ENCODE peak calls at places on chromosomes 11 and 22, in ten cellular contexts. Y, D, H, T, Q, I, J, K, F and V are unnamed samples.

GRCh38 chr11:113411536-113411935 is 24.0 kb downstream of the ANKK1 start:
- DNase-seq in Y (no peak), D (no peak), H (no peak), T (no peak), Q (no peak), I (no peak), J (no peak), K (no peak), F (no peak), V (no peak)

GRCh38 chr11:85758026-85758425 is 52.9 kb downstream of the SYTL2 start:
- DNase-seq in Y (no peak), D (no peak), H (no peak), T (no peak), Q (no peak), I (no peak), J (no peak), K (no peak), F (no peak), V (peak)

GRCh38 chr11:127651175-127651887 is 650.8 kb upstream of the KIRREL3 start:
- DNase-seq in Y (no peak), D (no peak), H (no peak), T (no peak), Q (no peak), I (no peak), J (no peak), K (peak), F (no peak), V (no peak)

GRCh38 chr22:36773935-36774334 is 2.0 kb downstream of the IFT27 start:
- DNase-seq in Y (no peak), D (peak), H (peak), T (no peak), Q (no peak), I (no peak), J (no peak), K (peak), F (no peak), V (no peak)

GRCh38 chr11:88301478-88302140 is 35.9 kb downstream of the CTSC start:
- DNase-seq in Y (no peak), D (no peak), H (no peak), T (no peak), Q (no peak), I (no peak), J (no peak), K (no peak), F (peak), V (no peak)

GRCh38 chr11:109695696-109696095 is 273.7 kb downstream of the C11orf87 start:
- DNase-seq in Y (no peak), D (no peak), H (no peak), T (no peak), Q (no peak), I (no peak), J (no peak), K (no peak), F (no peak), V (no peak)

GRCh38 chr22:42430486-42431125 is 1.6 kb downstream of the NFAM1 start:
- DNase-seq in Y (no peak), D (no peak), H (no peak), T (no peak), Q (no peak), I (no peak), J (no peak), K (no peak), F (peak), V (no peak)

GRCh38 chr11:10494636-10495463 is 39.8 kb downstream of the AMPD3 start:
- DNase-seq in Y (no peak), D (no peak), H (no peak), T (no peak), Q (no peak), I (no peak), J (peak), K (no peak), F (no peak), V (no peak)

GRCh38 chr11:126607374-126607773 is 251.9 kb downstream of the ST3GAL4 start:
- DNase-seq in Y (peak), D (peak), H (peak), T (peak), Q (peak), I (peak), J (no peak), K (peak), F (no peak), V (peak)

GRCh38 chr22:38957046-38957770 is at the start of gene APOBEC3A:
- DNase-seq in Y (no peak), D (no peak), H (no peak), T (peak), Q (no peak), I (peak), J (no peak), K (no peak), F (peak), V (no peak)

GRCh38 chr11:19660076-19660475 is 52.6 kb upstream of the NAV2 start:
- DNase-seq in Y (peak), D (peak), H (no peak), T (no peak), Q (no peak), I (no peak), J (no peak), K (peak), F (peak), V (peak)

GRCh38 chr22:40679964-40680818 is 907 bp downstream of the MCHR1 start:
- DNase-seq in Y (no peak), D (no peak), H (no peak), T (no peak), Q (no peak), I (no peak), J (no peak), K (peak), F (no peak), V (no peak)

GRCh38 chr11:72524711-72525110 is 90.4 kb upstream of the CLPB start:
- DNase-seq in Y (no peak), D (no peak), H (no peak), T (no peak), Q (no peak), I (no peak), J (no peak), K (no peak), F (no peak), V (no peak)

GRCh38 chr11:83566948-83567347 is 280.8 kb upstream of the CCDC90B start:
- DNase-seq in Y (no peak), D (no peak), H (no peak), T (no peak), Q (no peak), I (no peak), J (no peak), K (no peak), F (no peak), V (no peak)

GRCh38 chr11:25423436-25424184 is 908.3 kb upstream of the ANO3 start:
- DNase-seq in Y (no peak), D (no peak), H (no peak), T (no peak), Q (no peak), I (no peak), J (no peak), K (no peak), F (no peak), V (no peak)

GRCh38 chr22:37726240-37726887 is 29.5 kb downstream of the TRIOBP start:
- DNase-seq in Y (no peak), D (no peak), H (no peak), T (no peak), Q (no peak), I (no peak), J (no peak), K (no peak), F (no peak), V (no peak)

GRCh38 chr11:29018631-29019030 is 910.4 kb downstream of the METTL15 start:
- DNase-seq in Y (no peak), D (no peak), H (no peak), T (no peak), Q (no peak), I (no peak), J (no peak), K (peak), F (no peak), V (no peak)

GRCh38 chr11:76660533-76661305 is 9.8 kb downstream of the LRRC32 start:
- DNase-seq in Y (no peak), D (no peak), H (no peak), T (peak), Q (no peak), I (no peak), J (peak), K (no peak), F (no peak), V (no peak)

GRCh38 chr11:65968600-65969482 is 7.3 kb downstream of the SART1 start:
- DNase-seq in Y (no peak), D (no peak), H (no peak), T (no peak), Q (no peak), I (no peak), J (no peak), K (no peak), F (peak), V (no peak)

GRCh38 chr22:38290347-38290746 is 17.5 kb upstream of the TMEM184B start:
- DNase-seq in Y (no peak), D (no peak), H (no peak), T (peak), Q (no peak), I (no peak), J (no peak), K (no peak), F (no peak), V (no peak)

GRCh38 chr22:39209756-39210155 is 35.0 kb downstream of the PDGFB start:
- DNase-seq in Y (no peak), D (no peak), H (no peak), T (no peak), Q (no peak), I (no peak), J (peak), K (no peak), F (peak), V (no peak)

GRCh38 chr11:118785362-118785761 is 5.6 kb downstream of the DDX6 start:
- DNase-seq in Y (no peak), D (no peak), H (no peak), T (no peak), Q (no peak), I (no peak), J (no peak), K (no peak), F (no peak), V (no peak)

GRCh38 chr11:101860694-101861371 is 54.0 kb upstream of the CEP126 start:
- DNase-seq in Y (peak), D (peak), H (peak), T (peak), Q (peak), I (peak), J (no peak), K (peak), F (peak), V (peak)

GRCh38 chr22:44046485-44047141 is 22.5 kb downstream of the PARVB start:
- DNase-seq in Y (no peak), D (peak), H (no peak), T (no peak), Q (no peak), I (no peak), J (no peak), K (no peak), F (no peak), V (no peak)

GRCh38 chr11:15038963-15039362 is 34.4 kb upstream of the CALCB start:
- DNase-seq in Y (peak), D (no peak), H (peak), T (no peak), Q (no peak), I (no peak), J (no peak), K (no peak), F (no peak), V (no peak)

GRCh38 chr22:31126128-31126868 is 3.5 kb downstream of the INPP5J start:
- DNase-seq in Y (no peak), D (no peak), H (no peak), T (no peak), Q (no peak), I (no peak), J (no peak), K (no peak), F (peak), V (no peak)

GRCh38 chr22:29914991-29915390 is 32.0 kb downstream of the MTMR3 start:
- DNase-seq in Y (no peak), D (no peak), H (no peak), T (no peak), Q (no peak), I (no peak), J (no peak), K (no peak), F (no peak), V (no peak)

GRCh38 chr22:20957691-20958440 is 9.2 kb upstream of the AIFM3 start:
- DNase-seq in Y (no peak), D (no peak), H (peak), T (peak), Q (no peak), I (peak), J (no peak), K (no peak), F (peak), V (no peak)

GRCh38 chr22:34036936-34037335 is 116.7 kb upstream of the LARGE1 start:
- DNase-seq in Y (no peak), D (no peak), H (no peak), T (no peak), Q (no peak), I (no peak), J (no peak), K (no peak), F (no peak), V (no peak)

GRCh38 chr22:50035131-50035881 is 22.7 kb upstream of the IL17REL start:
- DNase-seq in Y (no peak), D (no peak), H (peak), T (no peak), Q (no peak), I (no peak), J (peak), K (no peak), F (no peak), V (no peak)

GRCh38 chr11:101807521-101807920 is 107.3 kb upstream of the CEP126 start:
- DNase-seq in Y (no peak), D (no peak), H (no peak), T (no peak), Q (no peak), I (no peak), J (no peak), K (peak), F (no peak), V (no peak)

GRCh38 chr22:27987557-27987956 is 68.5 kb upstream of the PITPNB start:
- DNase-seq in Y (no peak), D (no peak), H (no peak), T (no peak), Q (no peak), I (peak), J (peak), K (no peak), F (no peak), V (no peak)

GRCh38 chr11:132499661-132500060 is 1032.6 kb downstream of the OPCML start:
- DNase-seq in Y (no peak), D (no peak), H (no peak), T (no peak), Q (no peak), I (no peak), J (no peak), K (no peak), F (no peak), V (no peak)

GRCh38 chr22:37243402-37244113 is 511 bp downstream of the RAC2 start:
- DNase-seq in Y (no peak), D (no peak), H (peak), T (no peak), Q (no peak), I (no peak), J (no peak), K (no peak), F (no peak), V (no peak)

GRCh38 chr11:75797796-75798195 is 17.2 kb upstream of the UVRAG start:
- DNase-seq in Y (no peak), D (no peak), H (no peak), T (no peak), Q (no peak), I (no peak), J (no peak), K (no peak), F (no peak), V (no peak)

GRCh38 chr22:37672920-37673453 is 2.4 kb upstream of the LGALS1 start:
- DNase-seq in Y (no peak), D (no peak), H (no peak), T (peak), Q (no peak), I (no peak), J (no peak), K (no peak), F (no peak), V (no peak)

GRCh38 chr11:20000393-20001134 is 159.7 kb downstream of the DBX1 start:
- DNase-seq in Y (no peak), D (no peak), H (no peak), T (no peak), Q (peak), I (no peak), J (no peak), K (no peak), F (peak), V (no peak)

GRCh38 chr11:48242501-48242900 is 2.4 kb upstream of the OR4X2 start:
- DNase-seq in Y (no peak), D (no peak), H (no peak), T (no peak), Q (no peak), I (no peak), J (no peak), K (no peak), F (no peak), V (no peak)

GRCh38 chr22:44613196-44613595 is 88.8 kb upstream of the PRR5 start:
- DNase-seq in Y (no peak), D (no peak), H (no peak), T (no peak), Q (no peak), I (no peak), J (no peak), K (no peak), F (no peak), V (no peak)

GRCh38 chr11:12291767-12292166 is 85.6 kb upstream of the PARVA start:
- DNase-seq in Y (no peak), D (no peak), H (no peak), T (no peak), Q (no peak), I (no peak), J (peak), K (no peak), F (no peak), V (no peak)

GRCh38 chr11:62665630-62666258 is 632 bp downstream of the CSKMT start:
- DNase-seq in Y (no peak), D (peak), H (peak), T (peak), Q (no peak), I (peak), J (peak), K (no peak), F (peak), V (peak)
- H3K27ac ChIP-seq in Y (peak), D (peak), H (peak), T (peak), Q (peak), I (peak), J (peak), K (peak), F (peak), V (peak)

GRCh38 chr22:46050451-46050845 is 73.5 kb upstream of the WNT7B start:
- DNase-seq in Y (no peak), D (no peak), H (no peak), T (peak), Q (no peak), I (no peak), J (peak), K (no peak), F (peak), V (no peak)
- TF ChIP-seq CTCF in Y (no peak), D (no peak), H (no peak), T (no peak), Q (no peak), I (no peak), J (no peak), K (no peak), F (no peak), V (no peak)

GRCh38 chr22:26360169-26360885 is 68.7 kb upstream of the ASPHD2 start:
- DNase-seq in Y (peak), D (peak), H (peak), T (peak), Q (peak), I (peak), J (no peak), K (peak), F (peak), V (peak)
- TF ChIP-seq POLR2AphosphoS5 in Y (no peak), D (no peak), H (no peak), T (no peak), Q (peak), I (no peak), J (no peak), K (no peak), F (no peak), V (no peak)

GRCh38 chr22:24565077-24565476 is 9.3 kb downstream of the SNRPD3 start:
- DNase-seq in Y (no peak), D (no peak), H (no peak), T (no peak), Q (no peak), I (no peak), J (no peak), K (no peak), F (no peak), V (no peak)

GRCh38 chr22:24567668-24568067 is 11.9 kb downstream of the SNRPD3 start:
- DNase-seq in Y (no peak), D (no peak), H (no peak), T (no peak), Q (no peak), I (no peak), J (no peak), K (no peak), F (no peak), V (no peak)

GRCh38 chr22:24564376-24565058 is 8.7 kb downstream of the SNRPD3 start:
- DNase-seq in Y (no peak), D (no peak), H (no peak), T (no peak), Q (no peak), I (no peak), J (no peak), K (no peak), F (no peak), V (no peak)

GRCh38 chr22:24563246-24563645 is 7.4 kb downstream of the SNRPD3 start:
- DNase-seq in Y (no peak), D (no peak), H (no peak), T (no peak), Q (no peak), I (no peak), J (no peak), K (no peak), F (no peak), V (no peak)

GRCh38 chr22:24566899-24567511 is 11.2 kb downstream of the SNRPD3 start:
- DNase-seq in Y (no peak), D (no peak), H (no peak), T (no peak), Q (no peak), I (no peak), J (no peak), K (no peak), F (peak), V (no peak)
- H3K27ac ChIP-seq in Y (no peak), D (no peak), H (no peak), T (no peak), Q (no peak), I (no peak), J (no peak), K (no peak), F (no peak), V (no peak)

DNA sequence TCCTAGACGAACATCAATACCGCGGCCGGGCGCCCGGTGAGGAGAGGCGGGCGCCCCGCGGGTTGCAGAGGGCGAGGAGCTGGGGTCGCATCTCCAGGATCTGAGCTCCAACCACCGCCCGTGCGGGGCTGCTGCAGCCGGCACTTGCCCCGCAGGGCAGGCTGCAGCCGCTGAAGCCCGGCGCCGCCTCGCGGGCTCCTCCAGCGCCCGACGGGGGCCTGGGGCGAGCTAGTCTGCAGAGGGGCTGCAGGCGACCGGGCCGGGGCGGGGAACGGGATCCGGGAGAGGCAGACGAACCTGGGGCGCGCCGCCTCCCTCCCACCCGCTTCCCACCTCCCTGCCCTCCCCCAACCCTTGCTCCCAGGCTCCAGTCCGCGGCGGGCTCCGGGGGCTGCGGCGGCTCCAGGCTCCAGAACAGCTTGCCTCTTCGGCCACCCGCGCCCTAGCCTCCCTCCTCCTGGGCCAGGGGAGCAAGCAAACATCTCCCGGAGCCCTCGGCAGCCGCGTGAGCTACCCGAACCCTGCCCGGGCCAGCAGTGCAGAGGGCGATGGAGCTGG is 858 bp downstream of the TENM4 start:
- DNase-seq in Y (no peak), D (no peak), H (peak), T (no peak), Q (no peak), I (no peak), J (no peak), K (no peak), F (no peak), V (no peak)
- TF ChIP-seq CTCF in Y (no peak), D (no peak), H (no peak), T (no peak), Q (no peak), I (no peak), J (no peak), K (no peak), F (no peak), V (no peak)

DNA sequence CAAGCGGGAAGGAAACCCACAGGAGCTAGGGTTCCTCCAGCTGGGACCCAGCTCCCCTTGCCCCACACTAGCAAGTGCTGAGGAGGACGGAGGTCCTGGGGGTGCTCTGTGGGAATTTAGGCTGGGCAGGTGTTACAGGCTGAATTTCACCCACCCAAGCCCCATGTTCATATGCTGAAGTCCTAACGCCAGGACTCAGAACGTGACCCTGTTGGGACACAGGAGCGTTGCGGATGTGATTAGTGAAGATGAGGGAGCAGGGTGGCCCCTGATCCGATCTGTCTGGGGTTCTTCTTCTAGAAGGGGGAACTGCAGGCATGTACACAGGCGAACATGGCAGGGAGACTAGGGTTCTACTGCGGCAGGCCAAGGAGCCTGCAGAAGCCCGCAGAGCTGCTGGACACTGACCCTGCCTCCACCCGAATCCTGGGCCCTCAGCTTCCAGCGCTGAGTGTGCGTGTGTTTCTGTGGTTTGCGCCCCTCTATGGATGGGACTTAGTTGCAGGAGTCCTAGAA is 103.4 kb upstream of the FGF3 start:
- DNase-seq in Y (no peak), D (no peak), H (no peak), T (no peak), Q (no peak), I (no peak), J (peak), K (no peak), F (no peak), V (no peak)
- TF ChIP-seq POLR2AphosphoS5 in Y (no peak), D (no peak), H (no peak), T (no peak), Q (no peak), I (no peak), J (no peak), K (no peak), F (no peak), V (no peak)